ENCODE peak calls at places on chromosomes 7 and 10, in seven cellular contexts. V is BJ; O is breast epithelium; H is AG10803; Y is CD4-positive, alpha-beta T cell; S is CD8-positive, alpha-beta T cell; I is lower lobe of right lung. K is an unnamed sample.

GRCh38 chr7:105578496-105578895 is 2.8 kb downstream of the EFCAB10 start:
- DNase-seq in Y (no peak), S (no peak), O (no peak), V (no peak), H (peak; percentile 20), I (no peak), K (no peak)

GRCh38 chr7:94580601-94581000 is 71.0 kb downstream of the CASD1 start:
- DNase-seq in Y (no peak), H (peak; percentile 63), V (peak; percentile 26), O (no peak), S (no peak), I (no peak), K (no peak)

GRCh38 chr7:129332354-129333056 is 101.7 kb upstream of the STRIP2 start:
- DNase-seq in S (no peak), Y (no peak), I (no peak), O (no peak), H (peak; percentile 27), V (peak; percentile 32), K (no peak)

GRCh38 chr7:148856035-148856881 is 27.8 kb downstream of the EZH2 start:
- DNase-seq in I (no peak), H (peak; percentile 20), S (peak; percentile 53), O (no peak), V (no peak), Y (peak; percentile 60), K (peak; percentile 68)

GRCh38 chr10:110667620-110668343 is 23.6 kb downstream of the RBM20 start:
- DNase-seq in V (no peak), Y (no peak), S (no peak), H (no peak), I (no peak), O (no peak), K (no peak)

GRCh38 chr10:122829454-122829853 is 16.2 kb downstream of the CUZD1 start:
- DNase-seq in I (no peak), S (no peak), O (no peak), H (no peak), Y (no peak), V (no peak), K (no peak)

GRCh38 chr10:62426600-62426999 is 52.4 kb downstream of the ZNF365 start:
- DNase-seq in O (no peak), I (no peak), S (no peak), Y (no peak), H (no peak), V (no peak), K (no peak)

GRCh38 chr10:75430000-75430763 is 1.2 kb upstream of the LRMDA start:
- DNase-seq in V (no peak), O (no peak), I (peak; percentile 82), Y (no peak), S (no peak), H (no peak), K (no peak)

GRCh38 chr7:67593807-67594206 is 597.2 kb downstream of the TYW1 start:
- DNase-seq in O (no peak), H (no peak), Y (no peak), V (no peak), S (no peak), I (no peak), K (no peak)

GRCh38 chr7:102064361-102065025 is 222.2 kb upstream of the SH2B2 start:
- DNase-seq in H (no peak), S (no peak), O (no peak), I (peak; percentile 58), Y (no peak), V (no peak), K (no peak)

GRCh38 chr10:29409241-29410051 is 120.6 kb downstream of the LYZL1 start:
- DNase-seq in Y (peak; percentile 28), S (peak; percentile 42), O (peak; percentile 51), I (peak; percentile 87), V (no peak), H (peak; percentile 67), K (peak; percentile 16)

GRCh38 chr10:67308912-67309311 is 383.1 kb downstream of the LRRTM3 start:
- DNase-seq in H (no peak), V (no peak), S (no peak), O (no peak), Y (no peak), I (no peak), K (no peak)

GRCh38 chr7:26101471-26102151 is 50.4 kb upstream of the NFE2L3 start:
- DNase-seq in O (no peak), S (no peak), I (no peak), Y (no peak), H (no peak), V (no peak), K (peak; percentile 15)

GRCh38 chr10:73823391-73823790 is 12.0 kb upstream of the NDST2 start:
- DNase-seq in Y (no peak), I (no peak), S (no peak), V (no peak), H (no peak), O (no peak), K (no peak)

GRCh38 chr10:21516270-21517131 is 9.0 kb downstream of the SKIDA1 start:
- DNase-seq in S (no peak), Y (peak; percentile 31), H (peak; percentile 72), O (no peak), V (no peak), I (peak; percentile 75), K (peak; percentile 78)

GRCh38 chr10:67779455-67780205 is 58.4 kb downstream of the DNAJC12 start:
- DNase-seq in O (peak; percentile 45), S (peak; percentile 66), H (peak; percentile 79), V (no peak), Y (peak; percentile 62), I (no peak), K (peak; percentile 89)

GRCh38 chr7:16129431-16130126 is 291.8 kb downstream of the CRPPA start:
- DNase-seq in Y (no peak), S (no peak), O (no peak), H (peak; percentile 84), V (peak; percentile 76), I (no peak), K (no peak)

GRCh38 chr10:3783721-3784432 is 1.1 kb downstream of the KLF6 start:
- DNase-seq in O (peak; percentile 82), Y (peak; percentile 50), I (no peak), V (no peak), S (peak; percentile 43), H (peak; percentile 94), K (peak; percentile 49)

GRCh38 chr10:113854757-113855626 is 531 bp downstream of the NHLRC2 start:
- DNase-seq in S (peak; percentile 49), Y (peak; percentile 28), O (peak; percentile 26), V (no peak), H (peak; percentile 47), I (peak; percentile 65), K (peak; percentile 81)

GRCh38 chr7:119175916-119176627 is 951.6 kb downstream of the ANKRD7 start:
- DNase-seq in I (no peak), H (peak; percentile 3), Y (no peak), S (no peak), V (no peak), O (no peak), K (peak; percentile 19)

GRCh38 chr7:87510430-87510875 is 35.0 kb upstream of the ABCB4 start:
- DNase-seq in S (no peak), Y (no peak), H (no peak), O (no peak), V (no peak), I (no peak), K (no peak)

GRCh38 chr7:109479388-109479787 is 909.7 kb downstream of the DNAJB9 start:
- DNase-seq in O (no peak), H (no peak), S (no peak), V (no peak), Y (no peak), I (no peak), K (no peak)

GRCh38 chr7:4235596-4235995 is 446.5 kb upstream of the FOXK1 start:
- DNase-seq in H (no peak), Y (no peak), S (no peak), O (no peak), V (no peak), I (no peak), K (no peak)

GRCh38 chr10:114513397-114513796 is 109.1 kb upstream of the AFAP1L2 start:
- DNase-seq in S (no peak), V (no peak), O (no peak), Y (no peak), H (no peak), I (no peak), K (no peak)

GRCh38 chr10:75230600-75231038 is 5.1 kb downstream of the COMTD1 start:
- DNase-seq in H (peak; percentile 83), O (peak; percentile 86), I (peak; percentile 95), S (peak; percentile 95), Y (peak; percentile 94), V (peak; percentile 27), K (peak; percentile 77)

GRCh38 chr7:137449016-137449415 is 105.5 kb upstream of the PTN start:
- DNase-seq in Y (no peak), S (no peak), H (no peak), I (no peak), V (no peak), O (no peak), K (no peak)

GRCh38 chr7:133572853-133573252 is 320.0 kb downstream of the EXOC4 start:
- DNase-seq in I (no peak), H (no peak), O (no peak), S (no peak), Y (no peak), V (no peak), K (no peak)

GRCh38 chr10:128078136-128078969 is 47.9 kb downstream of the MKI67 start:
- DNase-seq in O (no peak), Y (peak; percentile 38), I (no peak), S (no peak), H (peak; percentile 42), V (no peak), K (no peak)
- TF ChIP-seq CTCF in O (peak; percentile 32), Y (peak; percentile 70), I (peak; percentile 56), S (peak; percentile 44), H (peak; percentile 89), V (peak; percentile 93), K (peak; percentile 73)

GRCh38 chr10:17001961-17002749 is 127.5 kb downstream of the CUBN start:
- DNase-seq in Y (no peak), V (peak; percentile 87), S (peak; percentile 21), O (no peak), I (no peak), H (peak; percentile 99), K (no peak)
- TF ChIP-seq CTCF in Y (no peak), V (no peak), S (no peak), O (no peak), I (no peak), H (peak; percentile 13), K (no peak)

GRCh38 chr10:7410800-7411670 is at the start of gene SFMBT2:
- DNase-seq in Y (peak; percentile 67), H (peak; percentile 43), O (no peak), S (peak; percentile 58), I (peak; percentile 74), V (no peak), K (no peak)
- TF ChIP-seq CTCF in Y (no peak), H (no peak), O (no peak), S (no peak), I (peak; percentile 9), V (peak; percentile 32), K (no peak)

DNA sequence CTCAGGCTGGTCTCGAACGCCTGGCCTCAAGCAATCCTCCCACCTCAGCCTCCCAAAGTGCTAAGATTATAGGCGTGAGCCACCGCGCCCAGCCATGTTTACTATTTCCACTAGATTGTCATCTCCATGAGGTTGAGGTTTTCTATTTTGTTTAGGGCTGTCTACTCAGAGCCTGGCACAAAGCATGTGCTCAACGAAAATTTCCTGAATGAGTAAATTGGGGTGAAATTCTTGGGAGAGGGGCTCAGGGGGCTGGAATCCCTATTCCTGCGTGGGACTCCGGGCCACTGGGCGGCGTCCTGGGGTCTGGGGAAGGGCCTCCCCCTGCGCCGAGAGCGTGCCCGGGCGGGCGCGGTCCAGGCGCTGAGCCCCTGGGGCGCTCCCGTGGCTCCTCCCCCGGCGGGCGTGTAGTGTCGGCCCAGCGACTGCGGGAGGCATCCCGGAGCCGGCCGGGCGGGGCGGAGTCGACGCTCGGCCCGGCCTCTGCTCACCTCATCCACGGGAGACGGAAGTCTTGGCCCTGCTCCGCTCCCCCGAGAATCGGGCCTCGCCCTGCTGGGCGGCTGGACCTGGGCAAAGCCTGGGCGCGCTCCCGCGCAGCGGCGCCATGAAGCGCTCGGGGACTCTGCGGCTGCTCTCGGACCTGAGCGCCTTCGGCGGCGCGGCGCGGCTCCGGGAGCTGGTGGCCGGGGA is at the start of gene HPS6:
- DNase-seq in V (peak; percentile 74), Y (peak; percentile 82), O (peak; percentile 74), H (peak; percentile 89), S (peak; percentile 89), I (peak; percentile 96), K (peak; percentile 91)
- TF ChIP-seq CTCF in V (peak; percentile 29), Y (no peak), O (no peak), H (peak; percentile 20), S (no peak), I (peak; percentile 32), K (no peak)

K was measured in B cell.